ENCODE peak calls at places on chromosomes 16 and 17, in four cellular contexts. C is PC-9, G is Calu3, J is NCI-H2107. D is an unnamed sample.

GRCh38 chr17:5789443-5789842 is 205.1 kb upstream of the NLRP1 start:
- DNase-seq in J (no peak), C (no peak), G (no peak), D (no peak)

GRCh38 chr17:38563362-38564253 is 42.1 kb downstream of the SRCIN1 start:
- DNase-seq in C (no peak), J (no peak), G (no peak), D (no peak)

GRCh38 chr16:11679941-11680911 is 12.0 kb downstream of the SNN start:
- DNase-seq in G (no peak), C (no peak), J (no peak), D (no peak)

GRCh38 chr17:6755281-6755680 is 565 bp upstream of the XAF1 start:
- DNase-seq in G (no peak), J (no peak), C (no peak), D (no peak)

GRCh38 chr17:44121206-44121605 is 2.2 kb downstream of the HDAC5 start:
- DNase-seq in G (no peak), J (no peak), C (no peak), D (no peak)

GRCh38 chr17:45129426-45129939 is 2.8 kb downstream of the PLCD3 start:
- DNase-seq in G (no peak), C (no peak), J (no peak), D (no peak)

GRCh38 chr16:48879173-48879926 is 269.4 kb upstream of the N4BP1 start:
- DNase-seq in J (no peak), G (no peak), C (no peak), D (no peak)

GRCh38 chr16:49615606-49616005 is 240.3 kb downstream of the ZNF423 start:
- DNase-seq in C (no peak), J (no peak), G (no peak), D (no peak)

GRCh38 chr17:4539025-4539424 is 16.2 kb downstream of the MYBBP1A start:
- DNase-seq in G (no peak), C (peak), J (no peak), D (no peak)

GRCh38 chr17:75832652-75833400 is 11.4 kb downstream of the UNC13D start:
- DNase-seq in G (no peak), J (no peak), C (no peak), D (no peak)

D was measured in HCT116.